ENCODE peak calls at places on chromosomes 4 and X, in seven cellular contexts. X is transverse colon, F is stomach, B is sigmoid colon, W is K562, U is prostate gland, L is H1. C is an unnamed sample. For H3K27me3, the result is how much of the 10 kb centered on the place peaks cover.

GRCh38 chr4:147518846-147519767 is 38.2 kb downstream of the EDNRA start:
- DNase-seq in X (peak), F (peak), B (no peak), W (peak), U (peak), L (no peak), C (no peak)

GRCh38 chrX:19193584-19193983 is 71.3 kb upstream of the ADGRG2 start:
- DNase-seq in X (no peak), F (no peak), B (no peak), W (no peak), U (no peak), L (no peak), C (no peak)

GRCh38 chr4:21451032-21451431 is 497.5 kb downstream of the KCNIP4 start:
- DNase-seq in X (no peak), F (no peak), B (no peak), W (no peak), U (no peak), L (no peak), C (no peak)

GRCh38 chr4:120064887-120065286 is 1.8 kb downstream of the MAD2L1 start:
- DNase-seq in X (no peak), F (no peak), B (no peak), W (no peak), U (no peak), L (no peak), C (no peak)

GRCh38 chrX:39669668-39670067 is 428.1 kb downstream of the BCOR start:
- DNase-seq in X (no peak), F (no peak), B (no peak), W (no peak), U (no peak), L (no peak), C (no peak)

GRCh38 chr4:7677799-7678301 is 243.1 kb upstream of the PSAPL1 start:
- DNase-seq in X (no peak), F (no peak), B (no peak), W (no peak), U (no peak), L (no peak), C (peak)

GRCh38 chr4:168541608-168541953 is 44.7 kb downstream of the PALLD start:
- DNase-seq in X (no peak), F (no peak), B (no peak), W (no peak), U (no peak), L (no peak), C (no peak)

GRCh38 chr4:186067757-186068385 is 1.1 kb upstream of the TLR3 start:
- DNase-seq in X (peak), F (peak), B (peak), W (no peak), U (peak), L (peak), C (peak)

GRCh38 chr4:165308606-165309005 is 18.9 kb upstream of the MSMO1 start:
- DNase-seq in X (no peak), F (no peak), B (no peak), W (no peak), U (no peak), L (no peak), C (no peak)

GRCh38 chrX:13669246-13669689 is 16.3 kb downstream of the TCEANC start:
- DNase-seq in X (peak), F (peak), B (peak), W (peak), U (peak), L (no peak), C (no peak)

GRCh38 chrX:132023896-132024386 is 839 bp downstream of the STK26 start:
- DNase-seq in X (no peak), F (no peak), B (no peak), W (peak), U (peak), L (peak), C (peak)

GRCh38 chr4:7481227-7481626 is 46.5 kb upstream of the PSAPL1 start:
- DNase-seq in X (no peak), F (no peak), B (no peak), W (no peak), U (no peak), L (no peak), C (no peak)

GRCh38 chr4:76208005-76208765 is 5.4 kb downstream of the SCARB2 start:
- DNase-seq in X (peak), F (peak), B (peak), W (no peak), U (peak), L (no peak), C (peak)

GRCh38 chr4:124931050-124931449 is 218.5 kb upstream of the ANKRD50 start:
- DNase-seq in X (no peak), F (no peak), B (no peak), W (no peak), U (no peak), L (no peak), C (no peak)

GRCh38 chrX:35439692-35440091 is 358.4 kb upstream of the MAGEB16 start:
- DNase-seq in X (no peak), F (no peak), B (no peak), W (no peak), U (no peak), L (no peak), C (no peak)

GRCh38 chr4:152500308-152500707 is 35.6 kb downstream of the FBXW7 start:
- DNase-seq in X (no peak), F (no peak), B (no peak), W (no peak), U (no peak), L (no peak), C (no peak)
- TF ChIP-seq POLR2A in X (no peak), F (no peak), B (no peak), W (no peak), U (no peak), L (no peak), C (no peak)

DNA sequence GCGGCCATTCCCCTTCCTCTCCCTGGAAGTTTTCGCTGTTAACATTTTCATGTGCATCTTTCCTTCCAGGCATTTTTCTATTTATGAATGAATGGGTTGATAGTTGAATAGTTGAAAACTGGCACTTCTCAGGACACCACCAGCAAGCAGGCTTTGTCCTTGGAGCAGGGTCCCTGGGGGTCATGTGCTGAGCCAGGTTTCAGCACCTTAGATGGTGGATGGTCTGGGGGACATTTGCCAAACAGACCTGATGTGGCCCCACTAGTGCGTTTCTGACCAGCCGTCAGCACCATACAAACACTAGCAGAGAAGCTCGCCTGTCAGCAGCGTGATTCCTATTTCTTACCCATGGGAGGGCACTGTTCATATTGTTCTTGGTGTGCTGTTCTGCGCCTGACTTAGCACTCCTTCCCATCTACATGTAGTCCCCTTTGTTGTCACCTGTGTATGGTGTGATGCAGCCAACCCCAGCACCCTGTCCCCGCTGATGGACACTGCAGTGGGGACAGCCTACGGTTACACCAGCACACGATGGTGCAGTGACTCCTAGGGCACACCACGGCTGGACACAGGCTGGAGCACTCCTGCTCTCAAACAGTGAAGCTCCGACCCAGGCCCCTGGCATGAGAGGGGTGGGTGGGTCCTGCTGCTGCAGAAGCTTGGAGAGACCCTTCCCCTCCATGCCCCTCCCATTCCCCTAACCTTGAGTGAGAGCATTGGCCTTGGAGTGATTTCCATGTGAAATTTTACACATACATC is 27.2 kb upstream of the WFS1 start:
- DNase-seq in X (no peak), F (no peak), B (peak), W (no peak), U (no peak), L (no peak), C (peak)
- H3K27me3 ChIP-seq in X (under half), F (under half), B (half or more), W (under half), U (under half), L (under half), C (under half)

DNA sequence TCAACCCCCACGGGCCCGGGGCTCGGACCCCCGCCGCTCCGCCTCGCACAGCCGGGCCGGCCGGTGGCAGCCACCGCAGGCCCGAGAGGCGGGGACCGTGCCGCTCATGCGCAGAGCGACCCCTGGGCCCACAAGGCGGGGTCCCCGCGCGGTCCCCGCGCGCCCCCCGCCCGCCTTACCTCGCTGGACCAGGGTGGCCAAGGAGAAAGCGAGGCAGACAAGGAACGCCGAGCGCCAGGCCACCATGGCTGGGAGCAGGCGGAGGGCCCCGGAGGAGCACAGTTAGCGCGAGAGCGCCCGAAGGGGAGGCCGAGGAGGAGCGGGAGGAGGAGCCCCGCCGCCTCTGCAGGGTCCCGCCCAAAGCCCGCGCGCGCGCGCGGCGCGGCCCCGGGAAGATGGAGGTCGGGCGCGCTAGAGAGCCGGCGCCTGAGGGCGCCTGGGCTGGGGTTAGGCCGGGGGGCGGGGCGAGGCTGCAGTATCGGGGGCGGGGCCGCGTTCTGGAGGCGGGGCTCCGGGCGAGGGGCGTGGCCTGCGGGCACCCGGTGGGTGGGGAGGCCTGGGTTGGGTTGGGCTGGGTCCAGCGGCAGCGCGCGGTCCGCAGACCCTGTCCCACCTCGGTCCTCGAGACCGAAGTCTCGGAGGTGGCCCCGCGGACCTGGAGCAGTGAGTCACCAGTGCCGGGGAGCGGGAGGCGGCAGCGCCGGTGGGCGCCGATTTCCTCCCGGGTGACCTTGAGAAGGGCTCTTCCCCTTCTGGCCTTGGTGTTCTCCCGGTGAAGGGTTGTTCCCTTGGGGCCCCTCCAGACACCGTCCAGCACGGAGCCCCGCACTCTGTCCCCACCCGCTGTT is at the start of gene CD99L2:
- DNase-seq in X (peak), F (peak), B (peak), W (peak), U (peak), L (peak), C (peak)
- TF ChIP-seq POLR2AphosphoS5 in X (peak), F (no peak), B (peak), W (no peak), U (no peak), L (peak), C (peak)

GRCh38 chr4:145618912-145619638 is at the start of gene MMAA:
- DNase-seq in X (peak), F (peak), B (peak), W (peak), U (peak), L (peak), C (peak)
- TF ChIP-seq POLR2A in X (peak), F (no peak), B (peak), W (peak), U (peak), L (no peak), C (peak)

C was measured in spleen.